ENCODE peak calls at places on chromosome 17, in four cellular contexts. X is activated T-helper 9 cell treated with anti-CD3 and anti-CD28 coated beads, Interleukin-2, amount 50 U/mL, for 16 hours; B is AG09309; W is fibroblast of the conjunctiva. D is an unnamed sample.
A peak's percentile ranks its signal among the peaks of the same experiment; 100 is the strongest.

GRCh38 chr17:82400206-82400605 is 17.9 kb upstream of the HEXD start:
- DNase-seq in X (no peak), B (no peak), W (no peak), D (no peak)

GRCh38 chr17:75077490-75078096 is 10.2 kb upstream of the SLC16A5 start:
- DNase-seq in X (peak; percentile 37), B (no peak), W (no peak), D (peak; percentile 73)

GRCh38 chr17:36183001-36183810 is 6.8 kb upstream of the TBC1D3B start:
- DNase-seq in X (no peak), B (peak; percentile 49), W (peak; percentile 0), D (peak; percentile 72)

GRCh38 chr17:16934133-16934795 is 37.7 kb downstream of the TNFRSF13B start:
- DNase-seq in X (no peak), B (no peak), W (no peak), D (no peak)

GRCh38 chr17:8453326-8453725 is 17.6 kb downstream of the NDEL1 start:
- DNase-seq in X (no peak), B (no peak), W (no peak), D (no peak)

GRCh38 chr17:16377804-16378400 is 3.0 kb upstream of the UBB start:
- DNase-seq in X (no peak), B (no peak), W (peak; percentile 18), D (peak; percentile 47)

GRCh38 chr17:13338421-13338820 is 263.3 kb downstream of the HS3ST3A1 start:
- DNase-seq in X (no peak), B (no peak), W (no peak), D (no peak)

GRCh38 chr17:8542599-8542998 is 87.9 kb downstream of the MYH10 start:
- DNase-seq in X (no peak), B (no peak), W (no peak), D (no peak)

GRCh38 chr17:82838386-82839063 is 1.3 kb downstream of the ZNF750 start:
- DNase-seq in X (no peak), B (no peak), W (no peak), D (peak; percentile 86)

GRCh38 chr17:74868251-74868907 is 4.4 kb downstream of the FDXR start:
- DNase-seq in X (no peak), B (no peak), W (no peak), D (no peak)

GRCh38 chr17:45700171-45701090 is 83.7 kb upstream of the CRHR1 start:
- DNase-seq in X (no peak), B (no peak), W (no peak), D (no peak)

GRCh38 chr17:60874772-60875171 is 197.1 kb downstream of the BCAS3 start:
- DNase-seq in X (no peak), B (no peak), W (no peak), D (no peak)

GRCh38 chr17:48278755-48279491 is 151.1 kb downstream of the SKAP1 start:
- DNase-seq in X (no peak), B (no peak), W (no peak), D (peak; percentile 38)

GRCh38 chr17:57104461-57105175 is 19.6 kb downstream of the AKAP1 start:
- DNase-seq in X (no peak), B (peak; percentile 48), W (no peak), D (no peak)

GRCh38 chr17:45333702-45334092 is 16.9 kb upstream of the MAP3K14 start:
- DNase-seq in X (no peak), B (no peak), W (no peak), D (no peak)

GRCh38 chr17:67413399-67413798 is 36.3 kb downstream of the PITPNC1 start:
- DNase-seq in X (no peak), B (no peak), W (no peak), D (no peak)

GRCh38 chr17:68943123-68943811 is 11.9 kb downstream of the ABCA8 start:
- DNase-seq in X (no peak), B (no peak), W (no peak), D (no peak)

GRCh38 chr17:82241926-82242697 is 13.3 kb downstream of the SLC16A3 start:
- DNase-seq in X (no peak), B (no peak), W (no peak), D (no peak)

GRCh38 chr17:74527081-74527480 is 4.2 kb downstream of the CD300LB start:
- DNase-seq in X (no peak), B (no peak), W (no peak), D (peak; percentile 5)

GRCh38 chr17:57935833-57936807 is 19.1 kb downstream of the CUEDC1 start:
- DNase-seq in X (no peak), B (no peak), W (no peak), D (no peak)

GRCh38 chr17:48601528-48602430 is 3.0 kb downstream of the HOXB6 start:
- DNase-seq in X (no peak), B (no peak), W (no peak), D (peak; percentile 88)